ENCODE peak calls at places on chromosomes 5 and 9, in four cellular contexts. D, I, A and S are unnamed samples.
A peak's percentile ranks its signal among the peaks of the same experiment; 100 is the strongest.

GRCh38 chr5:164053123-164053522 is 547.7 kb downstream of the MAT2B start:
- DNase-seq in D (no peak), I (no peak), A (no peak), S (no peak)

GRCh38 chr9:92660266-92660665 is 9.7 kb downstream of the IPPK start:
- DNase-seq in D (no peak), I (no peak), A (no peak), S (no peak)

GRCh38 chr9:129270903-129271431 is 92.9 kb upstream of the IER5L start:
- DNase-seq in D (no peak), I (peak; percentile 89), A (no peak), S (peak; percentile 67)

GRCh38 chr9:81549500-81550206 is 139.7 kb downstream of the TLE1 start:
- DNase-seq in D (no peak), I (no peak), A (no peak), S (no peak)

GRCh38 chr9:71716138-71716909 is 52.0 kb downstream of the CEMIP2 start:
- DNase-seq in D (no peak), I (peak; percentile 42), A (no peak), S (peak; percentile 6)

GRCh38 chr9:90001756-90002155 is 396.9 kb downstream of the GADD45G start:
- DNase-seq in D (no peak), I (no peak), A (no peak), S (no peak)

GRCh38 chr5:150138551-150139265 is 16.9 kb downstream of the PDGFRB start:
- DNase-seq in D (no peak), I (peak; percentile 93), A (peak; percentile 74), S (no peak)

GRCh38 chr9:106859957-106860715 is 2.8 kb upstream of the ZNF462 start:
- DNase-seq in D (no peak), I (no peak), A (peak; percentile 65), S (peak; percentile 32)

GRCh38 chr9:130445268-130445983 is 665 bp downstream of the ASS1 start:
- DNase-seq in D (no peak), I (peak; percentile 76), A (peak; percentile 81), S (peak; percentile 46)

GRCh38 chr5:36657563-36657995 is 51.2 kb downstream of the SLC1A3 start:
- DNase-seq in D (no peak), I (peak; percentile 99), A (peak; percentile 51), S (no peak)

GRCh38 chr9:34636791-34637355 is 714 bp downstream of the SIGMAR1 start:
- DNase-seq in D (no peak), I (peak; percentile 35), A (no peak), S (no peak)

GRCh38 chr5:149422429-149423286 is 43.6 kb upstream of the IL17B start:
- DNase-seq in D (no peak), I (peak; percentile 90), A (peak; percentile 81), S (no peak)

GRCh38 chr5:78327761-78328510 is 32.5 kb upstream of the SCAMP1 start:
- DNase-seq in D (no peak), I (no peak), A (no peak), S (no peak)